ENCODE peak calls at places on chromosome 14, in five cellular contexts. L is SJSA1; E is right atrium auricular region; H is CD8-positive, alpha-beta T cell; X is cardiac muscle cell. F is an unnamed sample. For H3K4me1 and H3K27me3, the result is how much of the 10 kb centered on the place peaks cover.

GRCh38 chr14:91032250-91032649 is 28.2 kb downstream of the RPS6KA5 start:
- DNase-seq in L (no peak), E (no peak), H (no peak), X (no peak), F (no peak)

GRCh38 chr14:65213316-65213715 is 111.0 kb upstream of the MAX start:
- DNase-seq in L (no peak), E (no peak), H (no peak), X (no peak), F (no peak)

GRCh38 chr14:35715079-35715478 is 94.0 kb downstream of the RALGAPA1 start:
- DNase-seq in L (no peak), E (no peak), H (no peak), X (no peak), F (no peak)

GRCh38 chr14:62269204-62269603 is 507.0 kb downstream of the SNAPC1 start:
- DNase-seq in L (no peak), E (no peak), H (no peak), X (no peak), F (no peak)

GRCh38 chr14:50762931-50763300 is 68.0 kb downstream of the NIN start:
- DNase-seq in L (no peak), E (no peak), H (no peak), X (no peak), F (no peak)

GRCh38 chr14:76901171-76902055 is 75.2 kb downstream of the LRRC74A start:
- DNase-seq in L (no peak), E (no peak), H (no peak), X (no peak), F (no peak)

GRCh38 chr14:68230941-68231717 is 411.6 kb downstream of the RAD51B start:
- DNase-seq in L (no peak), E (no peak), H (no peak), X (no peak), F (no peak)

GRCh38 chr14:67857778-67858350 is 38.3 kb downstream of the RAD51B start:
- DNase-seq in L (no peak), E (no peak), H (no peak), X (no peak), F (no peak)

GRCh38 chr14:66268802-66269334 is 217.3 kb upstream of the CCDC196 start:
- DNase-seq in L (no peak), E (no peak), H (no peak), X (no peak), F (no peak)

GRCh38 chr14:35068238-35069012 is 22.4 kb downstream of the FAM177A1 start:
- DNase-seq in L (no peak), E (no peak), H (no peak), X (no peak), F (no peak)

GRCh38 chr14:66015046-66015780 is 471.0 kb upstream of the CCDC196 start:
- DNase-seq in L (no peak), E (no peak), H (no peak), X (no peak), F (no peak)

GRCh38 chr14:68789798-68790655 is 2.8 kb downstream of the ZFP36L1 start:
- DNase-seq in L (no peak), E (peak), H (no peak), X (no peak), F (no peak)

GRCh38 chr14:80764496-80764895 is 177.0 kb downstream of the CEP128 start:
- DNase-seq in L (no peak), E (no peak), H (no peak), X (no peak), F (no peak)

GRCh38 chr14:62308927-62309326 is 546.7 kb downstream of the SNAPC1 start:
- DNase-seq in L (no peak), E (no peak), H (no peak), X (no peak), F (no peak)

GRCh38 chr14:104026024-104026423 is 59.5 kb upstream of the ASPG start:
- DNase-seq in L (no peak), E (no peak), H (no peak), X (no peak), F (no peak)

GRCh38 chr14:103361868-103362267 is 23.3 kb upstream of the MARK3 start:
- DNase-seq in L (peak), E (no peak), H (no peak), X (no peak), F (no peak)

GRCh38 chr14:24058951-24059475 is 7.2 kb downstream of the CARMIL3 start:
- DNase-seq in L (no peak), E (no peak), H (no peak), X (peak), F (no peak)

GRCh38 chr14:71321556-71322315 is 414.5 kb downstream of the PCNX1 start:
- DNase-seq in L (no peak), E (no peak), H (no peak), X (peak), F (peak)

GRCh38 chr14:71318097-71318459 is 410.8 kb downstream of the PCNX1 start:
- DNase-seq in L (no peak), E (no peak), H (no peak), X (no peak), F (no peak)

GRCh38 chr14:71320734-71321555 is 413.7 kb downstream of the PCNX1 start:
- DNase-seq in L (peak), E (no peak), H (peak), X (peak), F (peak)

GRCh38 chr14:71320107-71320733 is 413.0 kb downstream of the PCNX1 start:
- DNase-seq in L (peak), E (peak), H (peak), X (peak), F (peak)

DNA sequence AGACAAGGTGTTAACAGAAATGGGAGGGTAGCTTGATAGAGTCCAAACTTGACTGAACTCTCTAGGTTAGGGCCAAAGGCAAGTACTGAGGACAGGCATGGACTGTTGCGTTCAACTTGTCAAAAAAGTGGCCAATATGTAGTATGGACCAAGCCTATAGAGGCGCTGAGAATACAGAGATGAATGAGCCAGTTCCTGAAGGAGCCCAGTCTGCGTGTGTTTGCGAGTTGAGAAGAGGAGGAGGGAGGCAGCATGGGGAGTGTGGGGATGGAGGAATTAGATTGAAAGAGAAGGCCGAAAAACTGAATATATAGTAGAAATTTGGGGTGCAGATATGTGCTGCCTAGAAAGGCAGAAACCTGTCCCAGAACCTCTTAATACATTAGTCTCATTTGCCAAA is 412.4 kb downstream of the PCNX1 start:
- DNase-seq in L (no peak), E (no peak), H (no peak), X (peak), F (peak)
- H3K4me1 ChIP-seq in L (under half), E (under half), H (under half), X (under half), F (under half)

DNA sequence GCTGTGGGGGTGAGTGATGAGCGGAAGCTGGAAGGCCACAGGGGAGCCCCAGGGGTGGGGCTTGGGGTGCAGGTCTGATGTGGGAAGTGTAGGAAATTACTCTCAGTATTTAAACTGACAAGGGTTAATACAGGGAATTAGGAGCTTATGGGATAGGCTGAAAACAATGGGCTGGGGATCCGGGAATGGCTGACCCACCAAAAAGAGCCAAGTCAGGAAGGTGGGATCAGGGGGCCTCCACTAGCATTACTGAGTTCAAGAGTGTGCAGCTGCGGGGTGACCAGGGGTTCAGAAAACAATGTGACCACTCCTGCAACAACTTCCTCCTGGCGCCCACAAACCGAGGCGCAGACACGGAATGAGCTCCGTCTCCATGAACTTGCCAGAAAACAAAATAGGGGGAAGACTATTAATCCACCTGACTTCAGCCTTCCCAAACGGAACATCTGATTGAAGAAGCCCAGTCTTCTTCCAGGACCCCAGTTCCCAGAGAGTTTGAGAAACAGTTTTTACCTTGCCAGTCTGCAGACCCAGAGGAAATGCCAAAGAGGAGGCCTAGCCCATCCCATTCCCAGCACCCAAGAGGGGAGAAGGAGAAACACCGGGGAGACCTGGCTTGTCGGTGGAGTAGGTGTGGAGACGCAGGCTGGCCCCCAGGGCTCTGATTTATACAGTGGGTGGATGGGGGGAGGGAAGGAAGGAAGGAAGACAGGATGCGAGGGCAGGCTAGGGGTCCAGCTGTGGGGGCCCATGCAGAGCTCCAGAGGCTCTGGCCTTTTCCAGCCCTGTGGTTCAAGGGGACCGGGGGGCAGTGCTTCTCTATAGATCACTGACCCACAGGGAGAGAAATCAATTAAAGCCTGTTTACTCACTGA is 16.5 kb upstream of the YY1 start:
- DNase-seq in L (no peak), E (no peak), H (no peak), X (no peak), F (no peak)
- H3K27ac ChIP-seq in L (no peak), E (peak), H (peak), X (peak), F (no peak)

GRCh38 chr14:37594238-37594915 is 672 bp downstream of the FOXA1 start:
- DNase-seq in L (peak), E (no peak), H (no peak), X (peak), F (peak)

GRCh38 chr14:37593496-37594237 is 1.4 kb downstream of the FOXA1 start:
- DNase-seq in L (no peak), E (no peak), H (no peak), X (no peak), F (no peak)

GRCh38 chr14:37591941-37592287 is 3.1 kb downstream of the FOXA1 start:
- DNase-seq in L (no peak), E (no peak), H (no peak), X (no peak), F (no peak)

GRCh38 chr14:37591311-37591940 is 3.6 kb downstream of the FOXA1 start:
- DNase-seq in L (no peak), E (no peak), H (no peak), X (no peak), F (no peak)

GRCh38 chr14:37592288-37593274 is 2.5 kb downstream of the FOXA1 start:
- DNase-seq in L (no peak), E (no peak), H (no peak), X (no peak), F (no peak)
- H3K27me3 ChIP-seq in L (under half), E (half or more), H (under half), X (half or more), F (under half)

GRCh38 chr14:20440465-20440864 is 4.5 kb upstream of the KLHL33 start:
- DNase-seq in L (no peak), E (no peak), H (no peak), X (no peak), F (no peak)
- H3K4me1 ChIP-seq in L (under half), E (under half), H (under half), X (under half), F (under half)

DNA sequence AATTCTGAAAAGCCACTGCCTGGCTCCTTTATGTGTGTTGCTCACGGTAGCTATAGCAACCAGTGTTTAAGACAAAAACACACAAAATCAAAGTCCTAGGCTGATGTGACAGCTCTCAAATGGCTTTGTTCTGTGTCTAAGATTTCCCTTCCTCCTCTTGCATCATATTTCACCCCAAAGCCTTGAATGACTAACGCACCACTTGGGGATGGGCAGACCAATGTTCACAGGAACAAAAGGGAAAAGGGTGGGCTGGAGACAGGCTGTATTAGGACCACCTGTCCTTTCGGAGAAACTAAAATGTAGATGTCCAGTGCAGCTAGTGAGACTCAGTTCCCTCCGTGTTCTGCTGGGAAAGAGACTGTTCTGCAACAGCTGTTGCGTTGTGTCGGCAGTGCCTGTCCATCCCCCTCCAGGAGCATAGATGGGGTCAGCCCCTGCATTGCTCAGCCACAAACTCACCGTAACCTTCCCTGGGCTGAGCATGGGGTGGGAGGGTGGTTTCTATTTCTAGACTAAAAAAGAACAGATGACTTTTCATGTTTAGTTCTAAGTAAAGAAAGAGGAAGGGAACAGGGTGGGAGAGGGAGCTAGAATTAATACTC is 26.8 kb upstream of the DAAM1 start:
- DNase-seq in L (no peak), E (peak), H (no peak), X (peak), F (peak)
- H3K27ac ChIP-seq in L (no peak), E (peak), H (no peak), X (peak), F (peak)

GRCh38 chr14:70823281-70823680 is 14.0 kb upstream of the MAP3K9 start:
- DNase-seq in L (no peak), E (no peak), H (no peak), X (no peak), F (no peak)

GRCh38 chr14:70822706-70823185 is 13.4 kb upstream of the MAP3K9 start:
- DNase-seq in L (no peak), E (no peak), H (no peak), X (peak), F (peak)

GRCh38 chr14:70816525-70816924 is 7.2 kb upstream of the MAP3K9 start:
- DNase-seq in L (no peak), E (no peak), H (no peak), X (no peak), F (no peak)

GRCh38 chr14:70821916-70822705 is 12.8 kb upstream of the MAP3K9 start:
- DNase-seq in L (no peak), E (no peak), H (peak), X (peak), F (peak)

DNA sequence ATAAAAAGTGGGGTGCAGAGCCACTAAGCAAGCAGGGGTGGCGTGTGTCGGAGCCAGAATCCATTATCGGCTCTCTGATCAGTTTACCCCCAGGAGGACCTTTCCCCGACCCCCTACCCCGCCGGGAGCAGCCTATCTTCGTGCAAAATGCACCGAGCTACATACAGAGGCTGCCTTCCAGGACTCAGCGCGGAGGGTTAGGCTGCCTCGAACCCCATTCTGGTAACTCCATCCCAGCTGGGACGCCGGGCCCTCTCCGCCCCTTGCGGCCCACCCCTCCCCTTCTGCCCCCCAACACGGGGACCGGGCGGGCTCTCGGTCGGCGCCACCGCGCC is 12.2 kb upstream of the MAP3K9 start:
- DNase-seq in L (no peak), E (no peak), H (no peak), X (no peak), F (no peak)
- H3K27me3 ChIP-seq in L (under half), E (under half), H (under half), X (under half), F (under half)

GRCh38 chr14:74963178-74963704 is 7.8 kb upstream of the PGF start:
- DNase-seq in L (no peak), E (no peak), H (no peak), X (no peak), F (peak)
- H3K4me1 ChIP-seq in L (under half), E (under half), H (under half), X (under half), F (half or more)

F was measured in SJCRH30.